ENCODE peak calls at places on chromosomes 13 and 19, in seven cellular contexts. Z is stimulated activated CD4-positive, alpha-beta T cell treated with anti-CD3 and anti-CD28 coated beads, Interleukin-1b, Interleukin-23, amount 100 ng/mL, for 4 hours; Q is progenitor cell of endocrine pancreas; I is A172; J is ovary; X is GF-D8; G is kidney. B is an unnamed sample.

GRCh38 chr19:13883665-13884064 is 6.7 kb downstream of the NANOS3 start:
- DNase-seq in Z (no peak), Q (no peak), I (no peak), J (no peak), X (no peak), G (no peak), B (no peak)

GRCh38 chr13:74206061-74206561 is 71.9 kb upstream of the KLF12 start:
- DNase-seq in Z (no peak), Q (no peak), I (peak), J (no peak), X (no peak), G (no peak), B (no peak)

GRCh38 chr13:112619730-112620639 is 32.0 kb upstream of the TUBGCP3 start:
- DNase-seq in Z (no peak), Q (peak), I (peak), J (no peak), X (no peak), G (peak), B (no peak)

GRCh38 chr13:79659161-79659560 is 178.2 kb downstream of the NDFIP2 start:
- DNase-seq in Z (no peak), Q (no peak), I (no peak), J (peak), X (no peak), G (no peak), B (no peak)

GRCh38 chr19:2305424-2305823 is 2.5 kb downstream of the LINGO3 start:
- DNase-seq in Z (no peak), Q (no peak), I (no peak), J (no peak), X (no peak), G (no peak), B (no peak)

GRCh38 chr13:33610471-33611015 is 207.4 kb upstream of the RFC3 start:
- DNase-seq in Z (peak), Q (no peak), I (no peak), J (peak), X (no peak), G (peak), B (no peak)

GRCh38 chr13:106369091-106369490 is 166.4 kb downstream of the EFNB2 start:
- DNase-seq in Z (no peak), Q (no peak), I (no peak), J (no peak), X (no peak), G (no peak), B (no peak)

GRCh38 chr13:49594576-49594975 is 9.2 kb upstream of the RCBTB1 start:
- DNase-seq in Z (no peak), Q (no peak), I (no peak), J (no peak), X (no peak), G (no peak), B (no peak)

GRCh38 chr13:108154421-108154858 is 60.9 kb downstream of the LIG4 start:
- DNase-seq in Z (no peak), Q (peak), I (no peak), J (no peak), X (no peak), G (no peak), B (no peak)

GRCh38 chr13:49356224-49356623 is 87.6 kb downstream of the CAB39L start:
- DNase-seq in Z (no peak), Q (no peak), I (peak), J (no peak), X (no peak), G (no peak), B (no peak)

GRCh38 chr13:94188173-94188869 is 291.2 kb downstream of the DCT start:
- DNase-seq in Z (no peak), Q (no peak), I (no peak), J (no peak), X (no peak), G (no peak), B (no peak)

GRCh38 chr19:677601-678380 is 1.6 kb downstream of the FSTL3 start:
- DNase-seq in Z (no peak), Q (no peak), I (peak), J (peak), X (no peak), G (peak), B (no peak)

GRCh38 chr13:21849323-21849722 is 178.4 kb downstream of the FGF9 start:
- DNase-seq in Z (no peak), Q (no peak), I (no peak), J (no peak), X (no peak), G (no peak), B (no peak)

GRCh38 chr13:104816716-104817115 is 1718.7 kb downstream of the EFNB2 start:
- DNase-seq in Z (no peak), Q (no peak), I (no peak), J (no peak), X (no peak), G (no peak), B (no peak)

GRCh38 chr19:48997972-48998371 is 4.3 kb downstream of the RUVBL2 start:
- DNase-seq in Z (no peak), Q (peak), I (peak), J (no peak), X (no peak), G (no peak), B (no peak)

GRCh38 chr19:13044160-13044853 is 49.0 kb downstream of the NFIX start:
- DNase-seq in Z (no peak), Q (no peak), I (peak), J (no peak), X (no peak), G (no peak), B (no peak)

GRCh38 chr13:113413898-113414282 is 39.4 kb downstream of the ADPRHL1 start:
- DNase-seq in Z (no peak), Q (no peak), I (no peak), J (no peak), X (no peak), G (peak), B (no peak)

GRCh38 chr19:29978139-29978538 is 36.1 kb downstream of the URI1 start:
- DNase-seq in Z (no peak), Q (no peak), I (no peak), J (no peak), X (no peak), G (no peak), B (no peak)

GRCh38 chr13:110156186-110157065 is 150.5 kb downstream of the COL4A1 start:
- DNase-seq in Z (no peak), Q (no peak), I (no peak), J (no peak), X (no peak), G (no peak), B (no peak)

GRCh38 chr19:41925208-41926003 is 2.8 kb downstream of the ERFL start:
- DNase-seq in Z (no peak), Q (no peak), I (no peak), J (no peak), X (no peak), G (no peak), B (no peak)

GRCh38 chr13:25046985-25047660 is 48.8 kb upstream of the PABPC3 start:
- DNase-seq in Z (no peak), Q (peak), I (peak), J (no peak), X (no peak), G (peak), B (no peak)

GRCh38 chr13:77502104-77502720 is 33.3 kb upstream of the SCEL start:
- DNase-seq in Z (no peak), Q (no peak), I (no peak), J (no peak), X (no peak), G (no peak), B (peak)

GRCh38 chr13:76773695-76774094 is 112.5 kb downstream of the KCTD12 start:
- DNase-seq in Z (no peak), Q (no peak), I (no peak), J (no peak), X (no peak), G (no peak), B (no peak)

GRCh38 chr13:66462187-66462586 is 767.9 kb downstream of the PCDH9 start:
- DNase-seq in Z (no peak), Q (no peak), I (no peak), J (no peak), X (no peak), G (no peak), B (no peak)

GRCh38 chr19:11349171-11349570 is 2.9 kb downstream of the CCDC159 start:
- DNase-seq in Z (no peak), Q (no peak), I (no peak), J (no peak), X (no peak), G (no peak), B (no peak)

B was measured in GM06990.